ENCODE peak calls at places on chromosomes 2 and 18, in six cellular contexts. Z is HCT116, X is H1, F is HepG2, N is GM12878, K is K562. M is an unnamed sample.

GRCh38 chr18:56661414-56662101 is 10.4 kb downstream of the WDR7 start:
- DNase-seq in Z (no peak), X (no peak), F (no peak), N (no peak), K (no peak), M (no peak)

GRCh38 chr18:12308386-12309100 is 502 bp downstream of the TUBB6 start:
- DNase-seq in Z (no peak), X (peak), F (peak), N (no peak), K (peak), M (no peak)

GRCh38 chr2:10235909-10236550 is 66.7 kb upstream of the HPCAL1 start:
- DNase-seq in Z (no peak), X (no peak), F (no peak), N (no peak), K (no peak), M (no peak)

GRCh38 chr2:119218478-119219064 is 5.1 kb upstream of the STEAP3 start:
- DNase-seq in Z (peak), X (no peak), F (peak), N (no peak), K (peak), M (no peak)

GRCh38 chr2:240013343-240013742 is 11.8 kb downstream of the NDUFA10 start:
- DNase-seq in Z (no peak), X (no peak), F (no peak), N (no peak), K (no peak), M (no peak)

GRCh38 chr2:232076736-232077135 is 115.2 kb downstream of the DIS3L2 start:
- DNase-seq in Z (no peak), X (no peak), F (no peak), N (no peak), K (no peak), M (no peak)

GRCh38 chr2:36371963-36372391 is 16.4 kb downstream of the CRIM1 start:
- DNase-seq in Z (no peak), X (no peak), F (peak), N (no peak), K (no peak), M (no peak)

GRCh38 chr2:1481406-1482252 is 68.4 kb downstream of the TPO start:
- DNase-seq in Z (no peak), X (no peak), F (no peak), N (no peak), K (no peak), M (no peak)

GRCh38 chr2:64128943-64129391 is 15.3 kb downstream of the PELI1 start:
- DNase-seq in Z (no peak), X (no peak), F (peak), N (no peak), K (no peak), M (no peak)

GRCh38 chr2:242075163-242075562 is 205.6 kb downstream of the RTP5 start:
- DNase-seq in Z (peak), X (no peak), F (no peak), N (no peak), K (no peak), M (no peak)

GRCh38 chr2:174675615-174676014 is 78.0 kb upstream of the WIPF1 start:
- DNase-seq in Z (no peak), X (no peak), F (no peak), N (no peak), K (no peak), M (no peak)

GRCh38 chr2:97870396-97870843 is 125.3 kb downstream of the TMEM131 start:
- DNase-seq in Z (peak), X (no peak), F (peak), N (peak), K (peak), M (no peak)

GRCh38 chr2:24076849-24077534 is 866 bp upstream of the SF3B6 start:
- DNase-seq in Z (no peak), X (no peak), F (no peak), N (no peak), K (peak), M (no peak)

GRCh38 chr18:45505497-45506206 is 109.6 kb upstream of the SLC14A2 start:
- DNase-seq in Z (no peak), X (no peak), F (no peak), N (no peak), K (no peak), M (no peak)

GRCh38 chr2:108195133-108195439 is 44.7 kb upstream of the SULT1C3 start:
- DNase-seq in Z (no peak), X (no peak), F (no peak), N (no peak), K (no peak), M (no peak)

GRCh38 chr2:108189316-108189715 is 50.5 kb upstream of the SULT1C3 start:
- DNase-seq in Z (no peak), X (no peak), F (no peak), N (no peak), K (no peak), M (no peak)

GRCh38 chr2:108193251-108193650 is 46.5 kb upstream of the SULT1C3 start:
- DNase-seq in Z (no peak), X (no peak), F (peak), N (no peak), K (no peak), M (no peak)

GRCh38 chr2:108199726-108200125 is 40.0 kb upstream of the SULT1C3 start:
- DNase-seq in Z (no peak), X (no peak), F (peak), N (no peak), K (no peak), M (no peak)

DNA sequence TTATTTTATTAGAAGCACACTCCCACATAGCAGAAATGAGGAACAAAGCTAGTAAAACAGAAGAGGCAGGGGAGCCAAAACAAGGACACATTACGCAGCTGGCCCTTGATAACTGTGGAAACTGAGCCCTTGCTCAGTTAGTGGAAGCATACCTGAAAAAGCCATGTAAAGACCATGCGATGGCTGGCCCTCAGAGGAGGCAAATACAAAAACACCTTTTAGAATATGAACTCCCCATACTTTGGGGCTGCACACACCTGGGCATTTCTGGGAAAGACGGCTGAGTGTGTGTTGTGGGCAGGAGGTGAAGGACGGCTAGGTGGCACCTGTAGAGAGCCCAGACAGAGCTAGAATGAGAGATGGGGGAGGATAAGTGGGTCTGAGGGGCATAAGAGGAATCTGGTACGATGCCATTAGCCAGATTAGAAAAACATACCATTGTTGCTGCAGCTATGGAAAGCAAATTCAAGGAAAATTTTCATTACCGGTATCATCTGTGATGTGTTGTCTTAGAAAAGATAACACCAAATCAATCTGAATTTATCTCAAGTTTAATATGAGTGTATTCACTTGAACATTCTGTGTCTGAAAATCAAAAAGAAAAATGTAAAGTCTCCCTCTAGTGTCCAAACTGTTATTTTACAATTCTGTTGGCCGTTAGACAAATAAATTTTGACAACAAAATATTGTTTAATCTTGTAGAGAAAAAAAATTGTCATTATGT is 45.2 kb upstream of the SULT1C3 start:
- DNase-seq in Z (no peak), X (no peak), F (no peak), N (no peak), K (peak), M (no peak)
- TF ChIP-seq ZNF274 in Z (no peak), X (no peak), F (no peak), N (no peak), K (no peak), M (no peak)

GRCh38 chr18:79458917-79459803 is 63.4 kb downstream of the NFATC1 start:
- DNase-seq in Z (no peak), X (no peak), F (no peak), N (no peak), K (no peak), M (no peak)

GRCh38 chr18:79459946-79460345 is 64.2 kb downstream of the NFATC1 start:
- DNase-seq in Z (no peak), X (no peak), F (no peak), N (no peak), K (no peak), M (no peak)

GRCh38 chr18:79457652-79458051 is 61.9 kb downstream of the NFATC1 start:
- DNase-seq in Z (no peak), X (no peak), F (no peak), N (no peak), K (no peak), M (no peak)

GRCh38 chr18:79457239-79457638 is 61.5 kb downstream of the NFATC1 start:
- DNase-seq in Z (no peak), X (no peak), F (no peak), N (no peak), K (no peak), M (no peak)

DNA sequence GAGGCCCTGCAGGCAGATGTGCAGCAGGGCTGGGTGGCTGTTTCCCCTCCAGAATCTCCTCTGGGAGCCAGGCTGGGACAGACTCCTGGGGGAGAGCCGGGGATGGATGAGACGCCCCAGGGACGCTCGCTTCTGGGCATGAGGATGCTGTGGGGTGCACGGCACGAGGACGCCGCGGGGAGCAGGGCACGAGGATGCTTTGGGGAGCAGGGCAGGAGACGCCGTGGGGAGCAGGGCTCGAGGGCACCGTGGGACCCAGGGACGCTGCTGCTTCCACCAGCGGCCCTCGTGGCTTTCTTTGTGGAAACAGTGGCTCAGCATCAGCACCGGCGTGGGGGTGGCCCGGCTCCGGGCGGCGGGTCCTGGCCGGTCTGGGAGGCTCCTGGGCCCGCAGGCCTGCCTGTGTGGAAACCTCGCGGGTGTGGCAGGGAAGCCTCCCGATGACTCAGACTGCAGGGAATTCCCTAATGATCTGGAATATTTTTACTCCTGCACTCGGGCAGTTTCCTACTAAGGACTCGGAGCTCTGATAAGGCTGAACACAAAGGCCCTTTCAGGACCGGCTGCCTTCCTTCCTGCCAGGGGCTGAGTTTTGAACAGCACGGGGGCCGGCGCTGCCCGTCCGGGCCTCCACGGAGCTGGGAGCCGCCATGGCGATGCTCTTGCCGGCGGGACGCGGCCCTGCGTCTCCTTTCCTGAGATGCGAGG is 62.6 kb downstream of the NFATC1 start:
- DNase-seq in Z (peak), X (no peak), F (peak), N (no peak), K (no peak), M (no peak)
- TF ChIP-seq ZNF274 in Z (no peak), X (no peak), F (no peak), N (no peak), K (no peak), M (no peak)

GRCh38 chr2:237650455-237650850 is 23.1 kb downstream of the LRRFIP1 start:
- DNase-seq in Z (no peak), X (peak), F (no peak), N (no peak), K (no peak), M (no peak)
- TF ChIP-seq ZNF274 in Z (no peak), X (no peak), F (no peak), N (no peak), K (no peak), M (no peak)

DNA sequence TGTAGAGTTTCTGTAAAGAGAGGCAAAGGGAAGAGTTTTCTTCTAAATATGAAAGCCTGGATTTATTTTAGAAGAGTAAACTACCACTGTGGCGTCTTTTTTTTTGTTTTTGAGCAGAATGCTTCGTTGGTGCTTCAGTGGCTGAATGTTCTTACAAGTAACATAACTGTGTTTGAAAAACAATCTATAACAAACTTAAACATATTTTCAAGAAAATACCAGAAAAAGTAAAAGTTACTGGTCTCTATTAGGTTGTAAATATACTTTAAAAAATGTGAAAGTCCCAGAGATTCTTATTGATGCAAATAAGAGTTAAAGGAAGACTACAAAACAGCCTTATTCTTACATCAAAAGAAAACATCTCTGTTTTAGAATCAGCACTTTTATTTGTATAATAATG is 76.2 kb downstream of the NEB start:
- DNase-seq in Z (no peak), X (no peak), F (no peak), N (no peak), K (no peak), M (no peak)
- TF ChIP-seq ZNF274 in Z (no peak), X (no peak), F (no peak), N (no peak), K (no peak), M (no peak)

GRCh38 chr2:41381701-41382100 is 666.1 kb upstream of the PKDCC start:
- DNase-seq in Z (no peak), X (no peak), F (no peak), N (no peak), K (no peak), M (no peak)
- TF ChIP-seq ZNF274 in Z (no peak), X (no peak), F (no peak), N (no peak), K (no peak), M (no peak)

GRCh38 chr2:147331790-147332419 is 512.9 kb upstream of the ACVR2A start:
- DNase-seq in Z (peak), X (peak), F (peak), N (no peak), K (peak), M (peak)
- TF ChIP-seq ZNF274 in Z (no peak), X (no peak), F (no peak), N (no peak), K (no peak), M (no peak)

DNA sequence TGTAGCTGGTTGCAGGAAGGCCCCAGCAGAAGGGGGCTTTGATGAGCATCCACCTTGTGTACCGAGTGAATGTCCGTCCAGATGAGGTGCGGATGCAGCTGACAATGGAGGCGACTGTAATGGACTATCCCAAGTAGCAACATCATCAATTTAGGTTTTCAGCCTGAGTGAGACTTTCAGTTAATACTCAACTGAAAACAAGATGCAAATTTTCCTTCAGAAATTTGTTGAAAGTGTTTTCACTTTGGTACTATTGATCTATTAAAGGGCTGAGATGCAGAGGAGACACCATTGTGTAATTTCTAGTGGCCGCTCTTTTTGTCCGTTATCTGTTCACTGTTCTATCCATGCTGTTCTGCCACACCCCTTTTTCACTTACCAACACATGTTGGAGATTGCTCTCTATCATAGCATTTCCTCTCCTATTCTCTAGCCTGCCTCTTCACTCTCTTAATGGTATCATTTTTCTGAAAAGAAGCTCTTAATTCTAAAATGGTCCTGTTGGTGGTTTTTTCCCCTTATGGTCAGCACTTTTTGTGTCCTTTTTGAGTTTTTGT is 12.0 kb upstream of the CASP8 start:
- DNase-seq in Z (no peak), X (peak), F (no peak), N (no peak), K (peak), M (no peak)
- TF ChIP-seq ZNF274 in Z (no peak), X (no peak), F (no peak), N (no peak), K (no peak), M (no peak)